ENCODE peak calls at places on chromosomes 16 and 17, in seven cellular contexts. One of them, this sample, is unnamed.
A peak's percentile ranks its signal among the peaks of the same experiment; 100 is the strongest.

GRCh38 chr16:56995136-56995805 is 5.9 kb downstream of the NLRC5 start:
- DNase-seq in foreskin fibroblast: no peak
- DNase-seq in coronary artery: no peak
- DNase-seq in astrocyte of the spinal cord: no peak
- DNase-seq in neural progenitor cell: no peak
- DNase-seq in fibroblast of mammary gland: no peak
- DNase-seq in ascending aorta: no peak
- DNase-seq in this sample: no peak

GRCh38 chr17:82241926-82242697 is 13.3 kb downstream of the SLC16A3 start:
- DNase-seq in foreskin fibroblast: no peak
- DNase-seq in coronary artery: peak; percentile 73
- DNase-seq in astrocyte of the spinal cord: no peak
- DNase-seq in neural progenitor cell: no peak
- DNase-seq in fibroblast of mammary gland: peak; percentile 64
- DNase-seq in ascending aorta: no peak
- DNase-seq in this sample: no peak

GRCh38 chr16:88649195-88649923 is 1.5 kb downstream of the CYBA start:
- DNase-seq in foreskin fibroblast: no peak
- DNase-seq in coronary artery: no peak
- DNase-seq in astrocyte of the spinal cord: no peak
- DNase-seq in neural progenitor cell: no peak
- DNase-seq in fibroblast of mammary gland: no peak
- DNase-seq in ascending aorta: no peak
- DNase-seq in this sample: no peak

GRCh38 chr17:7141824-7142223 is 27.2 kb upstream of the ASGR2 start:
- DNase-seq in foreskin fibroblast: no peak
- DNase-seq in coronary artery: no peak
- DNase-seq in astrocyte of the spinal cord: no peak
- DNase-seq in neural progenitor cell: no peak
- DNase-seq in fibroblast of mammary gland: no peak
- DNase-seq in ascending aorta: no peak
- DNase-seq in this sample: no peak

GRCh38 chr17:27810902-27811557 is 10.7 kb upstream of the NOS2 start:
- DNase-seq in foreskin fibroblast: peak; percentile 35
- DNase-seq in coronary artery: no peak
- DNase-seq in astrocyte of the spinal cord: no peak
- DNase-seq in neural progenitor cell: no peak
- DNase-seq in fibroblast of mammary gland: peak; percentile 24
- DNase-seq in ascending aorta: no peak
- DNase-seq in this sample: no peak

GRCh38 chr17:40945414-40945813 is 8.0 kb upstream of the KRT23 start:
- DNase-seq in foreskin fibroblast: no peak
- DNase-seq in coronary artery: no peak
- DNase-seq in astrocyte of the spinal cord: no peak
- DNase-seq in neural progenitor cell: peak; percentile 31
- DNase-seq in fibroblast of mammary gland: no peak
- DNase-seq in ascending aorta: no peak
- DNase-seq in this sample: no peak

GRCh38 chr16:50244140-50244503 is 22.2 kb upstream of the ADCY7 start:
- DNase-seq in foreskin fibroblast: no peak
- DNase-seq in coronary artery: no peak
- DNase-seq in astrocyte of the spinal cord: peak; percentile 25
- DNase-seq in neural progenitor cell: no peak
- DNase-seq in fibroblast of mammary gland: peak; percentile 84
- DNase-seq in ascending aorta: no peak
- DNase-seq in this sample: no peak

GRCh38 chr16:49513040-49513439 is 139.4 kb downstream of the C16orf78 start:
- DNase-seq in foreskin fibroblast: no peak
- DNase-seq in coronary artery: no peak
- DNase-seq in astrocyte of the spinal cord: no peak
- DNase-seq in neural progenitor cell: peak; percentile 53
- DNase-seq in fibroblast of mammary gland: peak; percentile 4
- DNase-seq in ascending aorta: no peak
- DNase-seq in this sample: no peak

GRCh38 chr17:48174833-48175232 is 67.3 kb downstream of the SNX11 start:
- DNase-seq in foreskin fibroblast: no peak
- DNase-seq in coronary artery: no peak
- DNase-seq in astrocyte of the spinal cord: no peak
- DNase-seq in neural progenitor cell: no peak
- DNase-seq in fibroblast of mammary gland: no peak
- DNase-seq in ascending aorta: no peak
- DNase-seq in this sample: no peak

GRCh38 chr17:74430706-74431567 is 951 bp upstream of the GPRC5C start:
- DNase-seq in foreskin fibroblast: no peak
- DNase-seq in coronary artery: peak; percentile 90
- DNase-seq in astrocyte of the spinal cord: peak; percentile 44
- DNase-seq in neural progenitor cell: peak; percentile 75
- DNase-seq in fibroblast of mammary gland: peak; percentile 81
- DNase-seq in ascending aorta: peak; percentile 81
- DNase-seq in this sample: peak; percentile 31

GRCh38 chr17:41730479-41730878 is 4.0 kb downstream of the HAP1 start:
- DNase-seq in foreskin fibroblast: no peak
- DNase-seq in coronary artery: no peak
- DNase-seq in astrocyte of the spinal cord: no peak
- DNase-seq in neural progenitor cell: no peak
- DNase-seq in fibroblast of mammary gland: no peak
- DNase-seq in ascending aorta: no peak
- DNase-seq in this sample: no peak

GRCh38 chr17:45834471-45835396 is 9.9 kb upstream of the SPPL2C start:
- DNase-seq in foreskin fibroblast: no peak
- DNase-seq in coronary artery: no peak
- DNase-seq in astrocyte of the spinal cord: no peak
- DNase-seq in neural progenitor cell: no peak
- DNase-seq in fibroblast of mammary gland: no peak
- DNase-seq in ascending aorta: no peak
- DNase-seq in this sample: no peak

GRCh38 chr17:8966926-8967325 is 1.4 kb upstream of the PIK3R5 start:
- DNase-seq in foreskin fibroblast: no peak
- DNase-seq in coronary artery: no peak
- DNase-seq in astrocyte of the spinal cord: no peak
- DNase-seq in neural progenitor cell: no peak
- DNase-seq in fibroblast of mammary gland: no peak
- DNase-seq in ascending aorta: no peak
- DNase-seq in this sample: no peak

GRCh38 chr16:47132310-47132709 is 11.4 kb downstream of the NETO2 start:
- DNase-seq in foreskin fibroblast: no peak
- DNase-seq in coronary artery: no peak
- DNase-seq in astrocyte of the spinal cord: peak; percentile 17
- DNase-seq in neural progenitor cell: no peak
- DNase-seq in fibroblast of mammary gland: no peak
- DNase-seq in ascending aorta: no peak
- DNase-seq in this sample: no peak
- TF ChIP-seq CTCF in foreskin fibroblast: no peak
- TF ChIP-seq CTCF in coronary artery: no peak
- TF ChIP-seq CTCF in astrocyte of the spinal cord: no peak
- TF ChIP-seq CTCF in neural progenitor cell: peak; percentile 14
- TF ChIP-seq CTCF in fibroblast of mammary gland: no peak
- TF ChIP-seq CTCF in ascending aorta: no peak
- TF ChIP-seq CTCF in this sample: no peak

GRCh38 chr17:4870850-4871249 is 28.5 kb upstream of the C17orf107 start:
- DNase-seq in foreskin fibroblast: no peak
- DNase-seq in coronary artery: no peak
- DNase-seq in astrocyte of the spinal cord: no peak
- DNase-seq in neural progenitor cell: no peak
- DNase-seq in fibroblast of mammary gland: no peak
- DNase-seq in ascending aorta: no peak
- DNase-seq in this sample: no peak
- TF ChIP-seq CTCF in foreskin fibroblast: no peak
- TF ChIP-seq CTCF in coronary artery: no peak
- TF ChIP-seq CTCF in astrocyte of the spinal cord: no peak
- TF ChIP-seq CTCF in neural progenitor cell: no peak
- TF ChIP-seq CTCF in fibroblast of mammary gland: no peak
- TF ChIP-seq CTCF in ascending aorta: no peak
- TF ChIP-seq CTCF in this sample: no peak

DNA sequence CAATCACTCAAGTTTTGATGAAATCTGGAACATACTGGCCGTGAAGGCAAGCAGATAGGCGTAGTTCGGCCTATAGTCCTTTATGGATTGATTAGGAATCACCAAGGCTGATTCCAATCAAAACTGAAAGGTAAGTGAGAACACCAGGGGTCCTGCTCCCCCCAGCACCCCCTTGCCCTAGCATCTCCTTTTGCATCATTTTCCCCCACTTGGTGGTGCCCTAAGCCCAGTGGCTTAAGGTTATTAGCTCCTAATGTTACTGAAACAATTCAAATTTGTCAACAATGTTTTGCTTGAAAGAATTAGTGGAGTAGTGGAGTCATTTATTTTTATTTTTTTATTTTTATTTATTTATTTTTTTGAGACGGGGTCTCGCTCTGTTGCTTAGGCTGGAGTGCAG is 4.9 kb downstream of the SLFN14 start:
- DNase-seq in foreskin fibroblast: no peak
- DNase-seq in coronary artery: no peak
- DNase-seq in astrocyte of the spinal cord: no peak
- DNase-seq in neural progenitor cell: no peak
- DNase-seq in fibroblast of mammary gland: no peak
- DNase-seq in ascending aorta: no peak
- DNase-seq in this sample: no peak
- TF ChIP-seq CTCF in foreskin fibroblast: peak; percentile 5
- TF ChIP-seq CTCF in coronary artery: no peak
- TF ChIP-seq CTCF in astrocyte of the spinal cord: peak; percentile 12
- TF ChIP-seq CTCF in neural progenitor cell: peak; percentile 13
- TF ChIP-seq CTCF in fibroblast of mammary gland: peak; percentile 38
- TF ChIP-seq CTCF in ascending aorta: no peak
- TF ChIP-seq CTCF in this sample: no peak

GRCh38 chr16:48054881-48055601 is 100.8 kb downstream of the ABCC12 start:
- DNase-seq in foreskin fibroblast: peak; percentile 82
- DNase-seq in coronary artery: no peak
- DNase-seq in astrocyte of the spinal cord: peak; percentile 64
- DNase-seq in neural progenitor cell: peak; percentile 75
- DNase-seq in fibroblast of mammary gland: peak; percentile 70
- DNase-seq in ascending aorta: no peak
- DNase-seq in this sample: peak; percentile 18
- TF ChIP-seq CTCF in foreskin fibroblast: peak; percentile 94
- TF ChIP-seq CTCF in coronary artery: peak; percentile 77
- TF ChIP-seq CTCF in astrocyte of the spinal cord: peak; percentile 98
- TF ChIP-seq CTCF in neural progenitor cell: peak; percentile 82
- TF ChIP-seq CTCF in fibroblast of mammary gland: peak; percentile 99
- TF ChIP-seq CTCF in ascending aorta: peak; percentile 36
- TF ChIP-seq CTCF in this sample: peak; percentile 95

DNA sequence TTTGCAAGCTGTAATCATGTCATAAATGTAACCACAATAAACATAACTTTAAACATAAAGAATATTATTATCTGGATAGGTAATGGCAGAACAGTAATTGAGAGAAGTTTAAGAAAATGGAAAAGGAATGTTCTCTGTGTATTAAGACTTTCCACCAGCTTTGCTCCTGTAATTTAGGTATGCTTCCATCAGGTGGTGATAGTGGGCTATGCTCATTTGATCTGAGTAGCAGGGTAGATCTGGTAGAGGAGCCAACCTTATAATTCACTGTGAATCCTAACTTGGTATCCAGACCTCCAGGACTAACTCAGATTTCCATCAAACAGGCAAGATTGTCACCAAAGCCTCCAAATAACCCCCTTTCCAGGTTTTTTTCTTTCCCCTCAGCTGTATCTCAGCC is 137.9 kb upstream of the ZKSCAN2 start:
- DNase-seq in foreskin fibroblast: no peak
- DNase-seq in coronary artery: no peak
- DNase-seq in astrocyte of the spinal cord: no peak
- DNase-seq in neural progenitor cell: no peak
- DNase-seq in fibroblast of mammary gland: no peak
- DNase-seq in ascending aorta: no peak
- DNase-seq in this sample: no peak
- TF ChIP-seq CTCF in foreskin fibroblast: no peak
- TF ChIP-seq CTCF in coronary artery: no peak
- TF ChIP-seq CTCF in astrocyte of the spinal cord: no peak
- TF ChIP-seq CTCF in neural progenitor cell: peak; percentile 39
- TF ChIP-seq CTCF in fibroblast of mammary gland: no peak
- TF ChIP-seq CTCF in ascending aorta: no peak
- TF ChIP-seq CTCF in this sample: no peak

DNA sequence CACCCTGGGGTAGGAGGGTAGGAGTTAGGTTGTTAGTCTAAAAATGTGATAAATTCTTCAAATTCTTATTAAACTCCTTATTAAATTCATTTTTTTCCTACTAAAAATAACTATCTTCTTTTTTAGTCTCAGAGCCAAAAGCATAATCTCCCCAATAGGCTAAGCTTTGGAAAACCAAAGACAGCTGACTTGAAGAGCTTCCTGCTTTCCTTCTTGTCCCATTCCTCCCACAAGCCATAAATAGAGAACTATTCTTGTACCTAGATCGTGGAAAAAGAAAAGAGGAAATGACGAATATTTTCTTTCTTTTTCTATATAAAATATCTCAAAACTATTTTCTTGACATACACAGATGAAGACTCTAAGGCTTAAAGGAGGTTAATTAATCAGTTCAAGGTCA is 486.9 kb downstream of the CDH8 start:
- DNase-seq in foreskin fibroblast: no peak
- DNase-seq in coronary artery: no peak
- DNase-seq in astrocyte of the spinal cord: no peak
- DNase-seq in neural progenitor cell: no peak
- DNase-seq in fibroblast of mammary gland: no peak
- DNase-seq in ascending aorta: no peak
- DNase-seq in this sample: no peak
- TF ChIP-seq CTCF in foreskin fibroblast: no peak
- TF ChIP-seq CTCF in coronary artery: no peak
- TF ChIP-seq CTCF in astrocyte of the spinal cord: no peak
- TF ChIP-seq CTCF in neural progenitor cell: no peak
- TF ChIP-seq CTCF in fibroblast of mammary gland: no peak
- TF ChIP-seq CTCF in ascending aorta: no peak
- TF ChIP-seq CTCF in this sample: no peak

GRCh38 chr17:2283302-2283701 is 20.3 kb downstream of the SMG6 start:
- DNase-seq in foreskin fibroblast: no peak
- DNase-seq in coronary artery: no peak
- DNase-seq in astrocyte of the spinal cord: no peak
- DNase-seq in neural progenitor cell: no peak
- DNase-seq in fibroblast of mammary gland: peak; percentile 27
- DNase-seq in ascending aorta: no peak
- DNase-seq in this sample: no peak
- TF ChIP-seq CTCF in foreskin fibroblast: no peak
- TF ChIP-seq CTCF in coronary artery: no peak
- TF ChIP-seq CTCF in astrocyte of the spinal cord: no peak
- TF ChIP-seq CTCF in neural progenitor cell: no peak
- TF ChIP-seq CTCF in fibroblast of mammary gland: no peak
- TF ChIP-seq CTCF in ascending aorta: no peak
- TF ChIP-seq CTCF in this sample: no peak